ENCODE peak calls at places on chromosomes 12 and 14, in four cellular contexts. C is IMR-90, J is H9, E is H1. W is an unnamed sample.

GRCh38 chr12:106246891-106247730 is 709 bp downstream of the CKAP4 start:
- DNase-seq in C (peak; percentile 61), J (no peak), E (no peak), W (peak; percentile 59)

GRCh38 chr12:29546000-29546399 is 48.5 kb upstream of the OVCH1 start:
- DNase-seq in C (peak; percentile 18), J (peak; percentile 48), E (no peak), W (peak; percentile 42)

GRCh38 chr12:101743242-101743641 is 4.0 kb upstream of the SYCP3 start:
- DNase-seq in C (no peak), J (no peak), E (no peak), W (no peak)

GRCh38 chr12:104280111-104280510 is 23.4 kb upstream of the EID3 start:
- DNase-seq in C (no peak), J (no peak), E (no peak), W (no peak)

GRCh38 chr14:33589334-33589733 is 361.5 kb downstream of the EGLN3 start:
- DNase-seq in C (peak; percentile 61), J (no peak), E (no peak), W (peak; percentile 61)

GRCh38 chr12:54428050-54429013 is 9.3 kb upstream of the ITGA5 start:
- DNase-seq in C (peak; percentile 68), J (peak; percentile 57), E (no peak), W (no peak)

GRCh38 chr12:123944696-123945095 is 27.9 kb downstream of the CCDC92 start:
- DNase-seq in C (no peak), J (no peak), E (no peak), W (no peak)

GRCh38 chr12:97131220-97131981 is 224.3 kb downstream of the NEDD1 start:
- DNase-seq in C (no peak), J (peak; percentile 81), E (peak; percentile 63), W (peak; percentile 86)

GRCh38 chr12:49260165-49260564 is 4.7 kb upstream of the TUBA1C start:
- DNase-seq in C (peak; percentile 72), J (no peak), E (no peak), W (no peak)

GRCh38 chr14:69693823-69694729 is 72.9 kb upstream of the SRSF5 start:
- DNase-seq in C (no peak), J (no peak), E (no peak), W (peak; percentile 8)

GRCh38 chr12:92130999-92131398 is 14.6 kb downstream of the BTG1 start:
- DNase-seq in C (no peak), J (no peak), E (no peak), W (no peak)

GRCh38 chr12:16036073-16036472 is 124.9 kb downstream of the DERA start:
- DNase-seq in C (no peak), J (no peak), E (no peak), W (peak; percentile 8)

GRCh38 chr12:126384029-126384564 is 1318.9 kb downstream of the AACS start:
- DNase-seq in C (no peak), J (no peak), E (no peak), W (no peak)

GRCh38 chr14:53127832-53128231 is 25.3 kb downstream of the DDHD1 start:
- DNase-seq in C (no peak), J (no peak), E (no peak), W (no peak)
- H3K56ac ChIP-seq in C (no peak overlapping the region), J (no peak overlapping the region), E (no peak overlapping the region), W (no peak overlapping the region)

GRCh38 chr14:94321421-94322271 is 1.5 kb downstream of the SERPINA6 start:
- DNase-seq in C (no peak), J (no peak), E (no peak), W (no peak)

GRCh38 chr14:94320243-94320642 is 2.9 kb downstream of the SERPINA6 start:
- DNase-seq in C (no peak), J (no peak), E (no peak), W (no peak)

GRCh38 chr14:94328196-94328595 is 5.1 kb upstream of the SERPINA6 start:
- DNase-seq in C (no peak), J (no peak), E (no peak), W (no peak)

GRCh38 chr14:94317259-94317658 is 5.9 kb downstream of the SERPINA6 start:
- DNase-seq in C (no peak), J (no peak), E (no peak), W (peak; percentile 8)

DNA sequence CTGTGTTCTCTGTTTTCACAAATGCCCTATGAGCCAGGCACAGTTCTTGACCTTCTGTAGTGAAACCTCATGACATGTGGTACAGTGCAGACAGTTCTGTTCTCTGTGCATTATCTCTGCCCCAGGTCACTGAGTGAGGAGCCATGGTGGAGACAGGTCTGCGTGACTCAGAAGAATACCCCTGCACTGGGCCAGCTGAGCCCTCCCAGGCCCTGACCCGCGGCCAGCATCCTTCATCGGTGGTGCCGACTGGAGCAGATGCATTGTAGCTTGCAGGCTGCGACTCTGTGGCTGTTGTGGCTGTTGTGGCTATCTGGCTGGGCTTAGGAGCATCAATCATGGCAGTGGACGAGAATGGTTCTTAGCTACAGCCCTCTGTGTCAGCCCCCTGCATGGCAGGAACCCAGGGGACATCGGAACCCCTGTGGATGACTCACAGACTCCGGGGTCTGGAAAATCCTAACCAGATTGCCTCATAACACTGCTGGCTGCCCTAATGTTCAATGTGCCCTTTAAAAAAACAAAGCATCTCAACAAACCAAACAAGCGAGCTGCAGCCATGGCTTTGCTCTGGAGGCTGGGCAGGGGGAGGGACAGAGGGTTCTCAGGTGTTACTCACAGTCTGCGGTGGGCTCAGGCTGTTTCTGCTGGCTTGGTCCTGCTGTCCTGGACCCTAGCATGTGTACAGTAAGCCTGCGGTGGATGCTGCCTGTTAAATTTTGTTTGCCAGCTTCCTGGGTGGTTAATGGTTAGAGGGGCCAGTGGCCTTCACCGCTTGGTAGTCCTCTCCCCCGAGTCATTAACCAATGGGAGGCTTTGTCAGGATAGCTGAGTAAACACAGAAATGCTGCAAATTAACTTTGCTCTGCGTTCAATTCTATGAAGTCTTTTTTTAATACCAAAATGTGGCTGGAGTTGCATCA is at the start of gene SERPINA6:
- DNase-seq in C (peak; percentile 22), J (no peak), E (no peak), W (no peak)
- H3K56ac ChIP-seq in C (no peak within 1 kb of the TSS), J (no peak within 1 kb of the TSS), E (no peak within 1 kb of the TSS), W (no peak within 1 kb of the TSS)

DNA sequence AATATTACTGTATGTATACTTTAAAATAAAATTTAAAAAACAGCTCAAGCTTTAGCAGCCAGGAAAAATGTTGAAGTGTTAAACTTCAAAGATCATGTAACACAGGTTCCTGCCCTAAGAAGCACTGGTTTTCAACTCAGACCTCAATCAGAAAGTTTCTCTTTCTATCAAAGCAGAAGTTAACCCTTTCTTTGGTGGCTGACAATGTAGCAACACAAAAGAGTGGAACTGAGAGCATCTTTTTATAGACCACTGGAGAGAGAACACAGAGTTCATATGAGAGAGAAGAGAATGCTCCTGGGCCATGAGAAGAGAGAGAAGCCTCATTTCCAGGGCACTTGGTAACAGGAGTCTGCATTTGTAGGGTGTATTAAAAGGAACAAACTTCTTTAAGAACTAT is 42.2 kb upstream of the KTN1 start:
- DNase-seq in C (no peak), J (no peak), E (no peak), W (no peak)
- H3K56ac ChIP-seq in C (no peak overlapping the region), J (no peak overlapping the region), E (no peak overlapping the region), W (no peak overlapping the region)

DNA sequence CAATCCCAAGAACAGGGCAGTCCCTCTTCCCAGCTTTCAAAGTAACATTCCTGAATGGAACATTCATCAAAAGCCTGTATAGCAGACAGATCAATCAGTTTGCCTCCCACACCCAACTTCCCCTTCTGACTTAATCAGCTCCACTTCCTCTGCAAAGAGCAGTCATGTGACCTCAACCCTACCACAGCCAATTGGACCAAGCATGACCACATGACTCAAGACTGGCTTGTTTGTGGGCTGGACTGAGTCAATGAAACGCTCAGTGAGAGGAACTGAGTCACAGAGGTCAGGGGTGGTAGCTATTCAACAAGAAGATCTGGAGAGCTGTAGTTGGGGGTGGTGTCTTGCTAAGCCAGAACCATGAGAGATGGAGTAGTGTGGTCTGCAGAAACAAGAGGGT is 41.3 kb upstream of the TUNAR start:
- DNase-seq in C (peak; percentile 3), J (no peak), E (no peak), W (peak; percentile 24)
- H3K56ac ChIP-seq in C (no peak overlapping the region), J (no peak overlapping the region), E (no peak overlapping the region), W (no peak overlapping the region)

W was measured in mesendoderm.